ENCODE peak calls at places on chromosomes 2 and 18, in ten cellular contexts. B is psoas muscle, U is endothelial cell, D is fibroblast of pulmonary artery, P is fibroblast of mammary gland, N is prostate gland, X is pancreas, M is lower lobe of right lung, V is bronchial epithelial cell, J is cardiac fibroblast. E is an unnamed sample.

GRCh38 chr2:68287580-68288441 is 31.9 kb downstream of the CNRIP1 start:
- DNase-seq in B (no peak), U (no peak), D (peak), P (peak), N (peak), X (no peak), M (no peak), V (peak), J (peak), E (no peak)

GRCh38 chr2:174587607-174588006 is 10.0 kb downstream of the WIPF1 start:
- DNase-seq in B (no peak), U (no peak), D (no peak), P (peak), N (no peak), X (no peak), M (no peak), V (no peak), J (no peak), E (no peak)

GRCh38 chr2:231099918-231100317 is 24.9 kb downstream of the HTR2B start:
- DNase-seq in B (no peak), U (peak), D (no peak), P (no peak), N (no peak), X (no peak), M (no peak), V (no peak), J (peak), E (no peak)

GRCh38 chr2:62036761-62037250 is 131.3 kb downstream of the COMMD1 start:
- DNase-seq in B (no peak), U (no peak), D (no peak), P (no peak), N (no peak), X (no peak), M (no peak), V (no peak), J (no peak), E (no peak)

GRCh38 chr2:97011977-97012569 is 25.7 kb upstream of the FAM178B start:
- DNase-seq in B (no peak), U (peak), D (peak), P (peak), N (peak), X (no peak), M (no peak), V (peak), J (peak), E (no peak)

GRCh38 chr2:85889648-85890281 is 975 bp upstream of the ST3GAL5 start:
- DNase-seq in B (peak), U (no peak), D (no peak), P (no peak), N (no peak), X (peak), M (peak), V (peak), J (no peak), E (no peak)

GRCh38 chr2:231228974-231229373 is 30.5 kb downstream of the ARMC9 start:
- DNase-seq in B (no peak), U (no peak), D (no peak), P (no peak), N (no peak), X (no peak), M (no peak), V (no peak), J (no peak), E (no peak)

GRCh38 chr2:138919336-138919735 is 139.1 kb upstream of the NXPH2 start:
- DNase-seq in B (no peak), U (no peak), D (no peak), P (no peak), N (no peak), X (no peak), M (no peak), V (no peak), J (no peak), E (no peak)

GRCh38 chr2:70248810-70249438 is 496 bp upstream of the TIA1 start:
- DNase-seq in B (peak), U (peak), D (peak), P (no peak), N (peak), X (peak), M (no peak), V (no peak), J (peak), E (no peak)

GRCh38 chr2:209495855-209496585 is 72.2 kb downstream of the MAP2 start:
- DNase-seq in B (no peak), U (no peak), D (peak), P (peak), N (no peak), X (no peak), M (no peak), V (peak), J (peak), E (no peak)

GRCh38 chr2:102051659-102052366 is 60.1 kb downstream of the IL1R2 start:
- DNase-seq in B (peak), U (no peak), D (peak), P (peak), N (no peak), X (no peak), M (no peak), V (no peak), J (peak), E (no peak)

GRCh38 chr18:6484659-6485058 is 69.9 kb upstream of the L3MBTL4 start:
- DNase-seq in B (no peak), U (no peak), D (no peak), P (no peak), N (no peak), X (no peak), M (no peak), V (no peak), J (no peak), E (no peak)

GRCh38 chr18:26073742-26074141 is 16.7 kb downstream of the SS18 start:
- DNase-seq in B (no peak), U (no peak), D (peak), P (no peak), N (no peak), X (no peak), M (no peak), V (no peak), J (no peak), E (no peak)

GRCh38 chr2:65661980-65662653 is 229.7 kb upstream of the SPRED2 start:
- DNase-seq in B (no peak), U (no peak), D (no peak), P (peak), N (no peak), X (no peak), M (no peak), V (no peak), J (peak), E (no peak)

GRCh38 chr2:45964226-45964841 is 312.9 kb downstream of the PRKCE start:
- DNase-seq in B (peak), U (no peak), D (peak), P (peak), N (peak), X (peak), M (peak), V (peak), J (peak), E (no peak)

GRCh38 chr2:23556929-23557328 is 171.9 kb downstream of the KLHL29 start:
- DNase-seq in B (no peak), U (no peak), D (no peak), P (no peak), N (peak), X (no peak), M (no peak), V (no peak), J (no peak), E (no peak)

DNA sequence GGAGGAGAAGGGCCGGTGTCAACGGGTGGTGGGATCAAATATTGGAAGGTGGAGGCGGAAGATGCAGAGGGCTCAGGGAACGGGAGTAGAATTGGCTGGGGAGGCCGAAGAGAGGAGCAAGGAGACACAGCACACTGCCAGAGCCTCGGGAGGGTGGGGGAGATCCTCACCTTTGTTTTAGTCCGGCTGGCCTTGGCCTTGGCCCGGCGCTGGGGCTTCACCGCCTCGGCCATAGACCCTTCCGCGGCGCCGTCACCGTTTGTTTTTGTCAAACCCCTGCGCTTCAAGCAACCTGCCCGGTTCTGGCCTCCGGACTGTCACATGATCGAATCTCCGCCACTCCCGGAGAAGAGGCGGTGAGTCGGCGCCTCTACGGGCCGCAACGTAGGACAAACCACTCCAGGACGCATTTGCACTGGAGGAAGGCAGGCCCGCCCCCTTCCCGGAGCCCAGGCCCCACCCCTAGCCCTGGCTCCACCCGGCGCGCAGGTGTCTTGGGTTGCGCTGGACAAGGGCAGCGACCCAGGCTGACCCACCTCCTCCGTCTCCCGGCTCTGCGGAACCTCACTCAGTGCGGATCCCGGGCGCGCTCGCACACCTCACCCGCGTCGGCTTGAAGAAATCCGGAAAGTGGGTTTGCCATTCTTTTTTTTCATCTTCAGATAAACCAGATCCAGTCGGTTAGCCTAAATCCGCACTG is at the start of gene EPG5:
- DNase-seq in B (peak), U (peak), D (peak), P (peak), N (peak), X (peak), M (peak), V (peak), J (peak), E (peak)
- TF ChIP-seq CTCF in B (no peak), U (no peak), D (no peak), P (no peak), N (no peak), X (no peak), M (no peak), V (no peak), J (no peak), E (no peak)

DNA sequence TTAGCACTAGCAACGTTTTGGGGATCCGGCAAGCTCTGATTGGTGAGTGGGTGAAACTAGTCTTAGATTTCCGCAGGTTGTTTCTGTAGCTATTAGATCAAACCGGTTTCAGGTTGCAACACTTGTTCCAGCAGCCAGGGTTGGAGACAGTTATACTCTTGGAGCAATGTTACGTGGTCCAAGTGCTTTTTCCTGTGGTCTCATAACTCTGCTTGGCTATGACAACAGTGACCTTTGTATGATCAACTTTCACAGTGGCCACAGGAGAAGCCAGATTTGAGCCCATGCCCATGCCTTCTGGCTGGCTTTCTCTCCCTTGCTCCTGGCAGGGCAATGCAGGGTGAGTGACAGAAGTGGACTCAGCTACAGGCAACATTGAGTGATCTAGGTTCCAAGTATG is 84.5 kb upstream of the TAF1B start:
- DNase-seq in B (peak), U (no peak), D (no peak), P (no peak), N (no peak), X (no peak), M (no peak), V (peak), J (no peak), E (no peak)
- TF ChIP-seq CTCF in B (no peak), U (no peak), D (no peak), P (no peak), N (no peak), X (no peak), M (no peak), V (no peak), J (no peak), E (no peak)

GRCh38 chr2:127072380-127072779 is 34.6 kb downstream of the BIN1 start:
- DNase-seq in B (no peak), U (no peak), D (no peak), P (no peak), N (no peak), X (no peak), M (no peak), V (no peak), J (no peak), E (no peak)
- TF ChIP-seq CTCF in B (no peak), U (no peak), D (no peak), P (no peak), N (no peak), X (no peak), M (no peak), V (no peak), J (no peak), E (no peak)

GRCh38 chr2:40445467-40445866 is 6.4 kb downstream of the SLC8A1 start:
- DNase-seq in B (no peak), U (no peak), D (no peak), P (no peak), N (no peak), X (no peak), M (no peak), V (no peak), J (no peak), E (no peak)

GRCh38 chr2:40450066-40450841 is 1.6 kb downstream of the SLC8A1 start:
- DNase-seq in B (no peak), U (no peak), D (peak), P (peak), N (no peak), X (no peak), M (peak), V (no peak), J (peak), E (no peak)

GRCh38 chr2:40451926-40452605 is at the start of gene SLC8A1:
- DNase-seq in B (peak), U (peak), D (peak), P (peak), N (no peak), X (peak), M (peak), V (no peak), J (peak), E (no peak)

GRCh38 chr2:40448476-40449079 is 3.3 kb downstream of the SLC8A1 start:
- DNase-seq in B (no peak), U (peak), D (peak), P (peak), N (no peak), X (no peak), M (no peak), V (peak), J (peak), E (no peak)
- TF ChIP-seq CTCF in B (peak), U (peak), D (peak), P (peak), N (no peak), X (no peak), M (peak), V (peak), J (peak), E (peak)

GRCh38 chr2:75465317-75465998 is 95.3 kb downstream of the EVA1A start:
- DNase-seq in B (no peak), U (peak), D (peak), P (peak), N (no peak), X (no peak), M (no peak), V (peak), J (peak), E (no peak)

GRCh38 chr2:75464348-75464946 is 96.3 kb downstream of the EVA1A start:
- DNase-seq in B (no peak), U (no peak), D (peak), P (peak), N (no peak), X (no peak), M (no peak), V (peak), J (peak), E (no peak)

GRCh38 chr2:75462714-75463113 is 98.0 kb downstream of the EVA1A start:
- DNase-seq in B (no peak), U (no peak), D (no peak), P (no peak), N (no peak), X (no peak), M (no peak), V (no peak), J (no peak), E (peak)

GRCh38 chr2:75466708-75467311 is 93.9 kb downstream of the EVA1A start:
- DNase-seq in B (no peak), U (peak), D (peak), P (peak), N (peak), X (peak), M (peak), V (peak), J (peak), E (no peak)
- TF ChIP-seq CTCF in B (peak), U (peak), D (peak), P (peak), N (no peak), X (peak), M (peak), V (peak), J (peak), E (peak)

DNA sequence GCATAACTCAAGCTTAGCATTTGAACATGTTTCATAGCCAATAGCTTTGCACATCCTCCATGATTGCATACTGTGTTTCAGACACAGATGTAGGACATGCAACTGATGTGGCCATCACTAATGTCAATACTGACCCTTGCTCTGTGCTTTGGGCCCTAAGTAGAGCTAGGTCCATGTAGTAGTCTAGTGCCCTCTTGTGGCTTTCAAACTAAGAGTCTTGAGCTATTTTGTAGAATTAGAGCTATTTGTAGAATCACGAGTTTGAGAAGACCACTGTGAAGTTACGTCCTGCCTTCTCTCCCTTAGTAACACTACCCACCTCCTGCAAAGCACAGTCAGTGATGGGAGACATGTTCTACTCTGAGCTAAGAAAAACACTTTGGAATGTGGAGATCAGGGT is 306.4 kb upstream of the TNP1 start:
- DNase-seq in B (no peak), U (peak), D (peak), P (peak), N (no peak), X (no peak), M (no peak), V (peak), J (peak), E (no peak)
- TF ChIP-seq CTCF in B (peak), U (peak), D (peak), P (peak), N (no peak), X (no peak), M (peak), V (peak), J (peak), E (peak)

GRCh38 chr18:63975632-63976031 is 5.8 kb downstream of the SERPINB8 start:
- DNase-seq in B (no peak), U (no peak), D (no peak), P (no peak), N (no peak), X (no peak), M (no peak), V (no peak), J (no peak), E (no peak)

GRCh38 chr18:63970803-63971191 is 916 bp downstream of the SERPINB8 start:
- DNase-seq in B (peak), U (peak), D (no peak), P (no peak), N (peak), X (peak), M (peak), V (peak), J (no peak), E (no peak)

GRCh38 chr18:63977040-63977439 is 7.2 kb downstream of the SERPINB8 start:
- DNase-seq in B (no peak), U (no peak), D (no peak), P (no peak), N (no peak), X (no peak), M (no peak), V (no peak), J (no peak), E (no peak)

GRCh38 chr18:63971320-63972071 is 1.6 kb downstream of the SERPINB8 start:
- DNase-seq in B (no peak), U (no peak), D (no peak), P (no peak), N (no peak), X (no peak), M (no peak), V (no peak), J (no peak), E (no peak)

DNA sequence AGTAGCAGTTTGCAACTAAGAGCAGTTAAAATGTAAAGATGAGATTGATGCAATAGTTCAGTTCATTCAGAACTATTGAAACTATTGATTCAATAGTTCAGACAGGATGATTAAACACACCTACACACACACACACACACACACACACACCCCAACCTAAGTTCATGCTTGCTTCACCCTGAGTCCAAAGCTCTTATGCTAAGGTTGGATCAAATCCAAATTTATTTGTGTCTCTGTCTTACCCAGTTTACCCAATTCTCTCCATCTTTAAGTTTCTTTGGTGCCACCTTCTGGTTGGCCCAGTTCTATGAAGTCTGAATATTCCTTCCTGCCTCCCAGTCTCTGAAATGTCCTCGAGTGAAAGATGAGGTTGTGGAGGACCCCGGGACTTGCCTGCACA is 5.1 kb downstream of the SERPINB8 start:
- DNase-seq in B (no peak), U (no peak), D (peak), P (peak), N (no peak), X (no peak), M (no peak), V (peak), J (peak), E (no peak)
- TF ChIP-seq CTCF in B (no peak), U (no peak), D (peak), P (peak), N (no peak), X (no peak), M (peak), V (peak), J (peak), E (peak)

GRCh38 chr18:70578480-70578879 is 289.6 kb downstream of the SOCS6 start:
- DNase-seq in B (peak), U (no peak), D (no peak), P (no peak), N (no peak), X (no peak), M (no peak), V (no peak), J (no peak), E (no peak)
- TF ChIP-seq CTCF in B (no peak), U (no peak), D (no peak), P (no peak), N (no peak), X (no peak), M (no peak), V (no peak), J (no peak), E (peak)